ENCODE peak calls at places on chromosomes 5 and 9, in eight cellular contexts. A is PC-3, Z is psoas muscle, K is astrocyte, S is HCT116, P is upper lobe of right lung, C is WERI-Rb-1, L is endodermal cell. F is an unnamed sample. For H3K9me3 and H3K27me3, the result is how much of the 10 kb centered on the place peaks cover.

GRCh38 chr9:114309096-114309495 is 13.8 kb upstream of the ORM1 start:
- DNase-seq in A (no peak), Z (no peak), K (no peak), S (no peak), P (peak), C (no peak), L (no peak), F (no peak)

GRCh38 chr5:17248999-17249634 is 31.7 kb downstream of the BASP1 start:
- DNase-seq in A (peak), Z (no peak), K (peak), S (no peak), P (no peak), C (no peak), L (no peak), F (no peak)

GRCh38 chr5:75203604-75204003 is 33.1 kb downstream of the ANKRD31 start:
- DNase-seq in A (no peak), Z (no peak), K (no peak), S (no peak), P (no peak), C (no peak), L (no peak), F (no peak)

GRCh38 chr5:113293068-113293571 is 141.7 kb downstream of the TSSK1B start:
- DNase-seq in A (peak), Z (no peak), K (no peak), S (no peak), P (no peak), C (peak), L (peak), F (no peak)

GRCh38 chr9:106860731-106861584 is 2.0 kb upstream of the ZNF462 start:
- DNase-seq in A (peak), Z (peak), K (peak), S (no peak), P (peak), C (no peak), L (peak), F (peak)

GRCh38 chr9:133747309-133747708 is 9.2 kb upstream of the SARDH start:
- DNase-seq in A (no peak), Z (no peak), K (no peak), S (no peak), P (no peak), C (no peak), L (no peak), F (no peak)

GRCh38 chr5:109852371-109853160 is 162.8 kb downstream of the MAN2A1 start:
- DNase-seq in A (no peak), Z (no peak), K (peak), S (no peak), P (no peak), C (no peak), L (no peak), F (no peak)

GRCh38 chr9:96486351-96487029 is 36.5 kb downstream of the HABP4 start:
- DNase-seq in A (peak), Z (peak), K (peak), S (no peak), P (peak), C (no peak), L (no peak), F (peak)

GRCh38 chr5:16815432-16815831 is 120.7 kb downstream of the MYO10 start:
- DNase-seq in A (peak), Z (no peak), K (no peak), S (no peak), P (no peak), C (no peak), L (no peak), F (peak)

GRCh38 chr5:17738461-17738860 is 104.2 kb downstream of the TAF11L14 start:
- DNase-seq in A (no peak), Z (no peak), K (no peak), S (no peak), P (no peak), C (no peak), L (no peak), F (no peak)

GRCh38 chr5:72818866-72819534 is 2.5 kb downstream of the TNPO1 start:
- DNase-seq in A (peak), Z (peak), K (no peak), S (peak), P (peak), C (peak), L (peak), F (peak)

GRCh38 chr5:143635146-143635752 is 176.7 kb upstream of the HMHB1 start:
- DNase-seq in A (peak), Z (no peak), K (peak), S (no peak), P (no peak), C (no peak), L (no peak), F (no peak)

GRCh38 chr9:133199648-133200321 is 9.3 kb downstream of the OBP2B start:
- DNase-seq in A (no peak), Z (peak), K (no peak), S (no peak), P (peak), C (no peak), L (peak), F (peak)

GRCh38 chr5:135445306-135445940 is 1.7 kb downstream of the DCANP1 start:
- DNase-seq in A (no peak), Z (no peak), K (no peak), S (no peak), P (peak), C (no peak), L (peak), F (no peak)

DNA sequence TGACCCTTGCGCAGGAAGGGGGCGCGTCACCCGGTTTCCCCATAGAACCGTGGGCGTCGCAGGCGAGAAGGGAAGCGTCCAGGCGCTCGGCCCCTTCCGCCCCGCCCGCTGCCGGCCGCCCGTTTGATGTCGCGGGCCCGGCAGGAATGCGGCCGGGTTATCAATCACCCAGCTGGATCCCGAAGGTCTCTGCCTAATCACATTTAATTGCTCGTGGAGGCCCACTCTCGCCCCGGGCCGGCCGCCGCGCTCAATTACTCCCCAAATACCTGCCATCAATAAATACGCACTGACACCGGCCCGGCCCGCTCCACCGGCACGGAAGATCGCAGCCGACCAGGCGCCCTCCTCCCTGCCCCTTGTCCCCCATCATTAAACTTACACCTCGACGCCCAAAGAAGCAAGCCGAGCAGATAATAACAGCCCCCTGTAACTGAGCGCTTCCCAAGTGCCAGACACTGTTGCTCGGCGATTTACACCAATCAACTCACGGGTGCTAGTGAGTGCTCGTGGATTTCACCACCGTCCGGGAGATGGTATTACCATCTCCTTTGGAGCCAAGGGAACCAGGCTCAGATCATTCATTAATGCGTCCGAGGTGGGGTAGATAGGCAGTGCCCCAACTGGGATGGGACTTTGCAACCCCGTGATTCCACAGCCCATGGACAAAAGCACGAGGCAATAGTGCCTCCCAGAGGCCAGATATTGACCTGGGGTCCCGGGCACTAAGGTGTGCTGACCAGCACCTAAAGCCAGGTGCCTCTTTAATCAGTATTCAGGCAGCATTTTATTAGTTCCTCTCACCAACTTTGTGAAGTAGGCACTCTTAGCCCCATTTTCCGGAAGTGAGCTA is 11.3 kb downstream of the MSX2 start:
- DNase-seq in A (peak), Z (no peak), K (peak), S (peak), P (no peak), C (no peak), L (peak), F (no peak)
- TF ChIP-seq CTCF in A (peak), Z (peak), K (peak), S (peak), P (peak), C (peak), L (peak), F (peak)

GRCh38 chr5:125075567-125075966 is 329.1 kb upstream of the ZNF608 start:
- DNase-seq in A (no peak), Z (no peak), K (no peak), S (no peak), P (no peak), C (no peak), L (no peak), F (no peak)
- H3K9me3 ChIP-seq in A (under half), Z (under half), K (under half), S (under half), P (under half), C (under half), L (half or more), F (under half)

GRCh38 chr5:39001683-39002082 is 72.5 kb downstream of the RICTOR start:
- DNase-seq in A (no peak), Z (no peak), K (no peak), S (no peak), P (no peak), C (no peak), L (no peak), F (no peak)
- H3K27me3 ChIP-seq in A (under half), Z (under half), K (under half), S (under half), P (under half), C (under half), L (under half), F (under half)

DNA sequence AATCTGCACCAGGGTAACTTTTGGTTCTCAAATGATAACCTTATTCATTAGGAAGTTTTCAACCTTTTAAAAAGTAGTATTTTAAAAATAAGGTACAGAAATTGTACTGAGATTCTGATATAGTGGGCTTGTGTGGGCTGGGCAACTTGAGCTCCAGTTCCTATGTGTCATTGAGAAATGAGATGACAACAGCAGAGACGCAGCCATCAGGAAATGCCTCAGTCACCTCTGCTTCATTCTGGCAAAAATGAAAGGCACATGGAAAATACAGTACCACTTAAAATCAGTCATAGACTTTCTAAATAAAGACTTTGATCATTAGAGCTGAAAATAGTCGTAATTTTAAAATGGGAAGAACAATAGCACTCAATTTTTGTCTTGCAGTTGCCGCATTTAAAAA is 480.2 kb downstream of the PLK2 start:
- DNase-seq in A (no peak), Z (no peak), K (no peak), S (no peak), P (no peak), C (no peak), L (no peak), F (no peak)
- TF ChIP-seq CTCF in A (no peak), Z (no peak), K (no peak), S (no peak), P (no peak), C (no peak), L (no peak), F (no peak)

DNA sequence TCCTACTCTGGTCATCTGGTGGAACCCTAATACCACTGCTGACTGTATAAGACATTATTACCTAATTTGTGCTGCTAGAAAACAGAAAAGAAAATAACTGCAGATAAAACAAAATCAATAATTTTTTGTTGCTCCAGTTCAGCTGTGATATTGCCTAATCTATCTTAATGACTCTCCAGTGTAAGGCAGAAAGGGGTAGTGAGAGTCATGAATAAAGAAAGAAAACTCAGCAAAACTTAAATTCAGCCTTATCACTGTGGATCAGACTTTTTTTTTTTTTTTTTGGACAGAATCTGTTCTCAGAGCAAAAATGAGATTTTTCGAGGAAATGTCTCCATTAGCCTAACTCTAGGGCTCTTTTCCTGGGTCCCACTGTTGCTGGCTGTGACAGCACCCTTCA is 1.1 kb upstream of the DOCK2 start:
- DNase-seq in A (no peak), Z (no peak), K (no peak), S (no peak), P (no peak), C (no peak), L (no peak), F (no peak)
- H3K9me3 ChIP-seq in A (under half), Z (under half), K (under half), S (under half), P (under half), C (under half), L (under half), F (under half)

DNA sequence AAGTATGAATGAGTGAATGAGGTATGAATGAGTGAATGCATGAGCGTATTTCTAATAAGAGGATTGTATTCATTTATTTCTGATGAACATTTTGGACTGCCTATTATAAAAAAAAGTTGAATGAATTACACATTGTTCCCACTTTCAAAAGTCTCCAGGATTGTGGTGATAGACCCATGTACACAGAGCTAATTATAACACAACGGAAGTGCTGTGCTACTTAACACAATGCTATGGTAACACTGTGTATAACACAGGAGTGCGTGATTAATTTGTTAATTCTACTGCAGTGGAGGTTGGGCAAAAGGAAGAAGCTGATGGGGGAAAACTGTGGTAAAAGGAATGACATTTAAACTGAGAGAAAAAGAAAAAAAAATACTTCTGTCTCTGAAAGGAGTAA is 147.8 kb upstream of the MEF2C start:
- DNase-seq in A (no peak), Z (no peak), K (no peak), S (no peak), P (no peak), C (no peak), L (no peak), F (no peak)
- H3K27me3 ChIP-seq in A (under half), Z (under half), K (under half), S (under half), P (under half), C (under half), L (under half), F (under half)

DNA sequence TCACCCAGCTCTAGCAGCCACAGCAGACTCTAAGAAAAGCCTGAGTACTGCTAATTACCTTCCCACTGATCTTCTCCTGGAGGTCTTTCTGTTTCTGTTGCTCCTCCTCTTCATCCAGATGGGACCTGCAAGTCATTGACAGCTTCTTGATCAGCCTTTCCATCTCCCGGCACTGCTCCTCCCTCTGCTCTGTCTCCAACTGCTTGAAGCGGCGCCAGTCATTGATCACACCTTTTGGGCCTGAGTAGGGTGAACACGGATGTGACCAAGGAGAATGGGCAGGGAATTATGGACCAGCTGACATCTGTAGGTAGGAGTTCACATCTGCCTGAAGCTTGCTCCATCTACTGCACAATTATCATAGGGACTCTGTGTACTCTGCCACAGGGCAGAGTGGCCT is 5.4 kb downstream of the PDCL start:
- DNase-seq in A (no peak), Z (no peak), K (no peak), S (no peak), P (no peak), C (no peak), L (no peak), F (no peak)
- TF ChIP-seq CTCF in A (no peak), Z (no peak), K (no peak), S (no peak), P (no peak), C (no peak), L (no peak), F (no peak)

GRCh38 chr9:25939116-25939515 is 260.9 kb upstream of the TUSC1 start:
- DNase-seq in A (no peak), Z (no peak), K (no peak), S (no peak), P (no peak), C (no peak), L (no peak), F (no peak)
- H3K9me3 ChIP-seq in A (under half), Z (under half), K (under half), S (under half), P (under half), C (under half), L (under half), F (under half)

GRCh38 chr5:66808663-66809062 is 212.5 kb downstream of the MAST4 start:
- DNase-seq in A (no peak), Z (no peak), K (no peak), S (no peak), P (no peak), C (no peak), L (no peak), F (no peak)
- H3K27me3 ChIP-seq in A (under half), Z (under half), K (under half), S (half or more), P (under half), C (under half), L (under half), F (under half)

DNA sequence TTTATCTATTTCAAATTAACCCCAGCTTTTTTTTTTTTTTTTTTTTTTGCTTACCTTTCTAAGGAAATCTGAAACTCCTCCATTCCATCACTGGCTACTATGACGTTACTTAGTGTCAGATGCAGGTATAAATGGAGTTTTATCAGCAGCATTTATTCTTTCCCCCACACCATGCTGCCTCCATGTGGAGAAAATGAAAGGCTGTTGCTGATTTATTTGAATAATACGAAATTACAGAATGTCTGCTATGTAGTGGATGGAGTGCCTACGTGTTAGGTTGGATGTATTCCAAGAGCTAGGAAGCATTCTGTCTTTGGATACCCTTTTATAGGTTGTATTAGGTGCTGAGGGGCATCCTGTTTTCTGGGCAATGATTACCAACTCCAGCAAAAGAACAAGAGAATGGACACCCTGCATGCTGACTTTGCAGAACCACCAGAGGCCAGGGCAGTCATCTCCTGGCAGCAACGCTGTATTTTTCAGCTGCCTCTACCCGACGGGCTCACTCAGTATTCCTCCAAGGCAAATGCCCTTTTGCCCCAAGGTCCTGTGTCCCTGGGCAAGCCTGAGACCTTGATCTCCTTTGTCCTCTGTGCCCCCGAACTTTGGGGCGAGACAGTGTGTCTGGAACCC is 199.5 kb downstream of the ALDH1A1 start:
- DNase-seq in A (peak), Z (no peak), K (peak), S (no peak), P (no peak), C (no peak), L (no peak), F (no peak)
- TF ChIP-seq CTCF in A (peak), Z (peak), K (peak), S (peak), P (no peak), C (no peak), L (peak), F (no peak)